ENCODE peak calls at places on chromosomes 12 and 14, in four cellular contexts. D is upper lobe of left lung, H is K562, Q is GM12878. M is an unnamed sample.

GRCh38 chr12:53973093-53974042 is at the start of gene HOXC11:
- ATAC-seq in Q (no peak), D (peak; percentile 23), H (no peak), M (no peak)

GRCh38 chr14:103094406-103095209 is at the start of gene EXOC3L4:
- ATAC-seq in D (peak; percentile 11), H (no peak), Q (no peak), M (peak; percentile 38)

GRCh38 chr12:117441751-117442150 is 80.3 kb upstream of the NOS1 start:
- ATAC-seq in Q (no peak), D (no peak), H (no peak), M (no peak)

GRCh38 chr12:20040844-20041243 is 327.5 kb upstream of the PDE3A start:
- ATAC-seq in Q (no peak), D (no peak), H (no peak), M (no peak)

GRCh38 chr14:51609251-51609986 is 42.3 kb upstream of the FRMD6 start:
- ATAC-seq in H (no peak), D (no peak), Q (peak; percentile 39), M (no peak)

GRCh38 chr12:95158919-95159318 is 58.3 kb downstream of the FGD6 start:
- ATAC-seq in Q (no peak), H (peak; percentile 63), D (no peak), M (no peak)

GRCh38 chr12:118398878-118399277 is 22.5 kb downstream of the SUDS3 start:
- ATAC-seq in Q (no peak), D (peak; percentile 22), H (no peak), M (no peak)

GRCh38 chr12:66129934-66130266 is 650 bp downstream of the LLPH start:
- ATAC-seq in Q (peak; percentile 19), D (peak; percentile 28), H (peak; percentile 30), M (no peak)

GRCh38 chr14:32230181-32230580 is 27.1 kb upstream of the RNU6-8 start:
- ATAC-seq in Q (peak; percentile 56), H (no peak), D (no peak), M (no peak)

GRCh38 chr12:118549506-118550109 is 173.3 kb downstream of the SUDS3 start:
- ATAC-seq in D (no peak), Q (no peak), H (no peak), M (no peak)

GRCh38 chr12:26044007-26044394 is 80.8 kb downstream of the BHLHE41 start:
- ATAC-seq in H (no peak), D (no peak), Q (no peak), M (no peak)

GRCh38 chr14:44712095-44712822 is 205.2 kb upstream of the FSCB start:
- ATAC-seq in H (no peak), Q (no peak), D (peak; percentile 23), M (no peak)

GRCh38 chr12:26473291-26473690 is 277.9 kb downstream of the SSPN start:
- ATAC-seq in D (peak; percentile 67), Q (peak; percentile 94), H (no peak), M (no peak)

GRCh38 chr12:52341066-52341580 is 19.9 kb upstream of the KRT83 start:
- ATAC-seq in H (no peak), Q (no peak), D (no peak), M (no peak)

GRCh38 chr12:26319511-26319910 is 124.1 kb downstream of the SSPN start:
- ATAC-seq in H (no peak), D (peak; percentile 96), Q (no peak), M (peak; percentile 89)

GRCh38 chr14:88617479-88617878 is 54.6 kb downstream of the ZC3H14 start:
- ATAC-seq in Q (no peak), D (no peak), H (no peak), M (no peak)

GRCh38 chr12:89187507-89187906 is 164.8 kb downstream of the DUSP6 start:
- ATAC-seq in D (no peak), H (no peak), Q (no peak), M (no peak)

GRCh38 chr14:68651652-68652432 is 141.0 kb downstream of the ZFP36L1 start:
- ATAC-seq in Q (no peak), D (no peak), H (peak; percentile 61), M (peak; percentile 66)

GRCh38 chr12:104605685-104606084 is 148.9 kb downstream of the CHST11 start:
- ATAC-seq in H (no peak), D (peak; percentile 83), Q (no peak), M (peak; percentile 67)

GRCh38 chr12:46959484-46959883 is 119.9 kb upstream of the PCED1B start:
- ATAC-seq in H (no peak), Q (no peak), D (no peak), M (no peak)

GRCh38 chr14:23129759-23130316 is 10.8 kb upstream of the CEBPE start:
- ATAC-seq in Q (no peak), H (no peak), D (no peak), M (no peak)

GRCh38 chr14:64841772-64842490 is 37.8 kb downstream of the SPTB start:
- ATAC-seq in D (no peak), H (peak; percentile 80), Q (no peak), M (no peak)

GRCh38 chr12:89859513-89860220 is 151.0 kb upstream of the ATP2B1 start:
- ATAC-seq in H (no peak), D (no peak), Q (no peak), M (no peak)

GRCh38 chr14:100222219-100223093 is 16.5 kb upstream of the YY1 start:
- ATAC-seq in D (peak; percentile 20), H (no peak), Q (peak; percentile 51), M (no peak)

GRCh38 chr12:123142948-123143752 is 7.7 kb downstream of the PITPNM2 start:
- ATAC-seq in D (peak; percentile 41), H (peak; percentile 78), Q (peak; percentile 30), M (peak; percentile 40)

GRCh38 chr14:87600236-87600635 is 392.7 kb downstream of the GALC start:
- ATAC-seq in H (no peak), Q (no peak), D (no peak), M (no peak)

GRCh38 chr14:56635041-56635440 is 55.4 kb downstream of the TMEM260 start:
- ATAC-seq in D (no peak), H (no peak), Q (no peak), M (no peak)
- TF ChIP-seq EP300 in D (no peak), H (no peak), Q (no peak), M (no peak)

GRCh38 chr12:70002912-70003255 is 177.9 kb downstream of the MYRFL start:
- ATAC-seq in Q (no peak), D (peak; percentile 11), H (no peak), M (no peak)
- H3K27ac ChIP-seq in Q (no peak overlapping the region), D (no peak overlapping the region), H (no peak overlapping the region), M (peak overlapping the region; percentile 49)

GRCh38 chr12:42648061-42648460 is 58.5 kb upstream of the PRICKLE1 start:
- ATAC-seq in H (no peak), Q (no peak), D (no peak), M (no peak)

GRCh38 chr12:42638697-42639096 is 49.2 kb upstream of the PRICKLE1 start:
- ATAC-seq in D (no peak), Q (no peak), H (no peak), M (no peak)

GRCh38 chr12:42641231-42641630 is 51.7 kb upstream of the PRICKLE1 start:
- ATAC-seq in Q (no peak), H (no peak), D (no peak), M (no peak)

GRCh38 chr12:42643881-42644579 is 54.5 kb upstream of the PRICKLE1 start:
- ATAC-seq in D (no peak), Q (no peak), H (no peak), M (no peak)
- TF ChIP-seq POLR2A in D (no peak), Q (no peak), H (no peak), M (no peak)

GRCh38 chr12:98893126-98893525 is 248.0 kb downstream of the APAF1 start:
- ATAC-seq in H (no peak), D (no peak), Q (no peak), M (no peak)

GRCh38 chr12:98895086-98895651 is 250.1 kb downstream of the APAF1 start:
- ATAC-seq in H (no peak), Q (no peak), D (peak; percentile 12), M (no peak)

GRCh38 chr12:98894412-98895085 is 249.5 kb downstream of the APAF1 start:
- ATAC-seq in Q (no peak), H (no peak), D (peak; percentile 17), M (no peak)

GRCh38 chr12:98893601-98894411 is 248.7 kb downstream of the APAF1 start:
- ATAC-seq in H (no peak), D (no peak), Q (no peak), M (no peak)

GRCh38 chr12:98896938-98897337 is 251.8 kb downstream of the APAF1 start:
- ATAC-seq in Q (no peak), D (no peak), H (no peak), M (no peak)
- TF ChIP-seq EP300 in Q (no peak), D (no peak), H (no peak), M (no peak)

GRCh38 chr14:93320489-93320888 is 12.3 kb downstream of the BTBD7 start:
- ATAC-seq in Q (no peak), D (no peak), H (no peak), M (no peak)

GRCh38 chr14:93323597-93323992 is 9.2 kb downstream of the BTBD7 start:
- ATAC-seq in H (no peak), D (no peak), Q (peak; percentile 36), M (no peak)

GRCh38 chr14:93319958-93320357 is 12.9 kb downstream of the BTBD7 start:
- ATAC-seq in D (no peak), Q (peak; percentile 64), H (no peak), M (no peak)

GRCh38 chr14:93326196-93326595 is 6.6 kb downstream of the BTBD7 start:
- ATAC-seq in D (no peak), H (no peak), Q (no peak), M (no peak)

GRCh38 chr14:93322886-93323596 is 9.8 kb downstream of the BTBD7 start:
- ATAC-seq in D (no peak), Q (no peak), H (peak; percentile 78), M (no peak)
- H3K27ac ChIP-seq in D (no peak overlapping the region), Q (peak overlapping the region; percentile 12), H (peak overlapping the region; percentile 63), M (no peak overlapping the region)

GRCh38 chr14:60248697-60249314 is at the start of gene PPM1A:
- ATAC-seq in D (peak; percentile 96), Q (peak; percentile 69), H (peak; percentile 73), M (peak; percentile 94)
- TF ChIP-seq POLR2A in D (peak; percentile 96), Q (peak; percentile 90), H (peak; percentile 88), M (peak; percentile 89)

GRCh38 chr12:39368096-39368495 is 74.8 kb downstream of the KIF21A start:
- ATAC-seq in Q (no peak), H (no peak), D (no peak), M (no peak)

GRCh38 chr12:39367494-39367893 is 75.4 kb downstream of the KIF21A start:
- ATAC-seq in Q (no peak), D (no peak), H (no peak), M (no peak)

GRCh38 chr12:39368891-39369290 is 74.0 kb downstream of the KIF21A start:
- ATAC-seq in D (no peak), H (no peak), Q (no peak), M (no peak)

GRCh38 chr12:39364196-39364595 is 78.7 kb downstream of the KIF21A start:
- ATAC-seq in H (no peak), D (no peak), Q (no peak), M (no peak)

GRCh38 chr12:39365364-39366001 is 77.4 kb downstream of the KIF21A start:
- ATAC-seq in D (no peak), H (no peak), Q (no peak), M (no peak)
- TF ChIP-seq EP300 in D (no peak), H (no peak), Q (no peak), M (no peak)